ENCODE peak calls at places on chromosomes 7 and 10, in four cellular contexts. F is IMR-90, T is mesendoderm, C is neuronal stem cell. J is an unnamed sample.

GRCh38 chr10:86963341-86963919 is 4.9 kb upstream of the ADIRF start:
- DNase-seq in F (no peak), T (no peak), C (no peak), J (no peak)

GRCh38 chr7:33905389-33906032 is at the start of gene BMPER:
- DNase-seq in F (peak; percentile 19), T (peak; percentile 90), C (peak; percentile 49), J (peak; percentile 82)

GRCh38 chr10:492896-493295 is 196.6 kb downstream of the DIP2C start:
- DNase-seq in F (no peak), T (no peak), C (no peak), J (no peak)

GRCh38 chr7:30147785-30148184 is 13.0 kb downstream of the MTURN start:
- DNase-seq in F (no peak), T (no peak), C (no peak), J (no peak)

GRCh38 chr7:94492601-94493000 is 17.0 kb upstream of the CASD1 start:
- DNase-seq in F (no peak), T (no peak), C (no peak), J (no peak)

GRCh38 chr7:157488966-157489365 is 152.2 kb downstream of the DNAJB6 start:
- DNase-seq in F (no peak), T (no peak), C (no peak), J (peak; percentile 24)

GRCh38 chr10:119388849-119389345 is 153.6 kb downstream of the RGS10 start:
- DNase-seq in F (no peak), T (no peak), C (no peak), J (no peak)

GRCh38 chr10:72954230-72954595 is 393 bp downstream of the PLA2G12B start:
- DNase-seq in F (no peak), T (no peak), C (no peak), J (no peak)

GRCh38 chr7:42315096-42315495 is 78.1 kb upstream of the GLI3 start:
- DNase-seq in F (no peak), T (no peak), C (no peak), J (no peak)

GRCh38 chr10:60343254-60343653 is 46.4 kb downstream of the ANK3 start:
- DNase-seq in F (peak; percentile 48), T (no peak), C (no peak), J (no peak)

GRCh38 chr10:131556061-131556896 is 244.8 kb upstream of the TCERG1L start:
- DNase-seq in F (no peak), T (no peak), C (no peak), J (no peak)

GRCh38 chr7:4616116-4616515 is 66.0 kb upstream of the FOXK1 start:
- DNase-seq in F (no peak), T (no peak), C (no peak), J (no peak)

DNA sequence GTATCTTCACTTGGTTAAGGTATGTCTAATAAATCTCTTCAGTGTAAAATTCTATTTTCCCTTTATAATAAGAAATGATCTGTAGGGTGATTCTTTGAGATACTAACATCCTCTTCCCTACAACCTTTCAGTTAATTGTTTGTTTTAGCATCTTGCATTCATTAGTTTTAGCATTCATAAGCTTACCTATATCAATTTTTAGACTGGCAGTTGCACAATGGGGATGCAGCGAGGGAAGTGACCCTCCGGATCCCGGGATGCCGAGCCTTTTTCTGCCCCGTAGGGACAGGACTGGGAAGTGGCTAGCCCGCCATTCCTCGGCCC is 514 bp upstream of the KIF20B start:
- DNase-seq in F (no peak), T (no peak), C (no peak), J (no peak)
- H3K4me2 ChIP-seq in F (peak overlapping the region; percentile 70), T (peak overlapping the region; percentile 29), C (peak overlapping the region; percentile 66), J (peak overlapping the region; percentile 61)

DNA sequence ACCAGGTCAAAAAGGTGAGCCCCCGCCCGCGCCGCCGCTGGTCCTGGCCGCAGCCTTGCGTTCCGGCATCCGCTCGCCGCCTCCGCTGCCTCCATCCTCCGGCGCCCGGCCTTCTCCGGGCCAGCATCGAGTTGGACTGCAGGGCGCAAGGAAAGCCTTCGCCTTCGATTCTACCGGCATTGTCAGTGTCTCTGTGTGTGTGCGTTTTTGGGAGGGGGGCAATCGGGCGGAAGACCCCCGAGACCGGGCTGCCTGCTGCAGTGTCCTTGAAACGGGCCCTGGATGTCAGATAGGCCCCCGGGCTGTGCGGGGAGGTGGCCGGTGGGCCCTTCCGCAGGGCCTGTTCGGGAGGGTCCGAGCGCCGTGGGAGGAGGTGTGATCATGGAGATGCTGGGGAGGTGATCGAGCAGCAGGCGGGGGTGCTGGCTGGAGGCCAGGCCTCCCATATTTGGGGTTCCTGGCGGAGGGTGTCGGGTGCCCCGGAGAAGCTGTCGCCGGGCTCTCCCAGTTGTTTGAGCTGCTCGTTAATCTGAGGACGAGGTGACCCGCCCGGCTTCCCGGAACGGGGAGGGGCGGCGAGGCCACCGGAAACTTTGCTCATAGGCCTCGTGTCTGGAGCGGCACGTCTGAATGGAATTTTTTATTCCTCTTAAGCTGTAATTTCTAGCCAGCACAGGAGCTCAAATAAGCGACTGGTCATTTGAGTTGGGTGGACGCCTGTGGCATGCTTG is 40.9 kb downstream of the HK1 start:
- DNase-seq in F (peak; percentile 53), T (no peak), C (no peak), J (no peak)
- H2BK120ac ChIP-seq in F (peak overlapping the region; percentile 21), T (peak overlapping the region; percentile 30), C (no peak overlapping the region), J (no peak overlapping the region)

DNA sequence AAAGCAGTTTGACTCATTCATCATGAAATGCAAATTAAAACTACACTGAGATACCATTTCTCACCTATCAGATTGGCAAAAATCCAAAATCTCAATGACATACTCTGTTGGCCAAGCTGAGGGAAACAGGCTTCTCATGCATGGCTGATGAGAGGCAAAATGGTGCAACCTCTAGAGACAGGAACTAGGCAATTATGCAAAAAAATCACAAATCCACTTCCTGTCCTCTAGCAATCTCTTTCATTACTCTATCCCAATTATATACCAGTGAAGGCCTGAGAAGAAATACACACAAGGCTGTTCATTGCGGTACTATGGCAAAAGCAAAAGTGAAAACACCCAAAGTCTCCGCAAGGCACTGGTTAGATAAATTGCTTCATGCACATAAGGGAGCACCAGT is 25.9 kb upstream of the PTPRN2 start:
- DNase-seq in F (no peak), T (no peak), C (no peak), J (no peak)
- H3K4me2 ChIP-seq in F (no peak overlapping the region), T (no peak overlapping the region), C (no peak overlapping the region), J (no peak overlapping the region)

DNA sequence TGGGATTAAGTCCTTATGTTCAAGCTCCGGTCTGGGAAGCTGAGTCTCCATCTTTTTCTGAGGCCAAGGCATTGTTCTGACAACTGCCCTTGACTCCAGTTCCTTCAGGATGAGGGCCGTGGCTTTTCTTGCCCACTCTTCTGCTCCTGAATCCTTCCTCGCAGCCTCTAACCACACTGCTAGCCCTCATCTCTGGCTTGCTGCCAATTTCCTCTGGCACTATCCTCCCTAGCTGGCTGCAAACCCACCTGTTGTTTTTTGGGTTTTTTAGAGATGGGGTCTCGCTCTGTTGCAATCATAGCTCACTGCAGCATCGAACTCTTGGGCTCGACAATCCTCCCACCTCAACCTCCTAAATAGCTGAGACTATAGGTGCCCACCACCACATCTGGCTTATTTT is 206.7 kb downstream of the SKIDA1 start:
- DNase-seq in F (peak; percentile 42), T (no peak), C (no peak), J (no peak)
- H2BK120ac ChIP-seq in F (peak overlapping the region; percentile 50), T (no peak overlapping the region), C (no peak overlapping the region), J (no peak overlapping the region)

DNA sequence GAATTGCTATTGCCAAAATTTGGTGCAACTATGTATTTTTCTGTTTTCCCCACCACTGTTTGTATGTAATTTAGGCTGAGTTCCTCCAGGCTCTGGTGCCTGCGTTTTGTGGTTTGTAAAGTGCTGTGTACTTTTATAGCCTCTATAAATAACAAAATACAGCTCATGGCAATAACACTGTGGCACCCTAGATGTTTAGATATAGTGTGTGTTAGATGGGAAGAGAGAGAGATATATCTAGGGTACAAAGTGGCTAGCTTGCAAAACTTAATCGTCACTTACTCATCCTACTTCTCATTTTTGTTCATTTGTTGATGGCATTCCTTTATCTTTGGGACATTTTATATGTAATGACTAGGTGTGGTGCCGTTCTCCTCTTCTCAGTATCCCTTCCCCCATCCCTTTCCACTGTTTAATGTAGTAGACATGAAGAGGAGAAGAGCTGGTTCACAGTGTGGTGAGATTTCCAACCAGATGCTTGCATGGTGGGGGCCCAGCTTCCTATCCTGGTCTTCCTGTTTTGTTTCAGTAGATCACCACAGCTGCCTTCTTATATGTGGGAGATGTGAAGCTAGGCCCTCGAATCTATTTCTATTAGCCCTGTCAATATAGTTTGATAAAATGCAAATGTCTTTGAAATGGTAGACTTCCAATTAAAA is 115.0 kb downstream of the SND1 start:
- DNase-seq in F (no peak), T (no peak), C (no peak), J (no peak)
- H3K4me2 ChIP-seq in F (no peak overlapping the region), T (no peak overlapping the region), C (no peak overlapping the region), J (no peak overlapping the region)

GRCh38 chr7:143901360-143901709 is 641 bp downstream of the TCAF1 start:
- DNase-seq in F (peak; percentile 58), T (no peak), C (peak; percentile 56), J (no peak)
- H2BK120ac ChIP-seq in F (peak overlapping the region; percentile 12), T (no peak overlapping the region), C (no peak overlapping the region), J (no peak overlapping the region)

GRCh38 chr10:15254808-15255655 is 86.5 kb upstream of the NMT2 start:
- DNase-seq in F (no peak), T (peak; percentile 71), C (no peak), J (peak; percentile 42)
- H3K4me2 ChIP-seq in F (no peak overlapping the region), T (peak overlapping the region; percentile 27), C (no peak overlapping the region), J (peak overlapping the region; percentile 24)

GRCh38 chr7:151248191-151249033 is at the start of gene SMARCD3:
- DNase-seq in F (peak; percentile 50), T (peak; percentile 82), C (peak; percentile 67), J (peak; percentile 61)
- H2BK120ac ChIP-seq in F (peak within 1 kb of the TSS; percentile 90), T (peak within 1 kb of the TSS; percentile 31), C (peak within 1 kb of the TSS; percentile 75), J (no peak within 1 kb of the TSS)

J was measured in H9.